ENCODE peak calls at places on chromosome 15, in four cellular contexts. One of them, this sample, is unnamed.

GRCh38 chr15:58039260-58040035 is 26.1 kb downstream of the ALDH1A2 start:
- DNase-seq in lower leg skin: no peak
- DNase-seq in EL: no peak
- DNase-seq in stomach: no peak
- DNase-seq in this sample: no peak

GRCh38 chr15:50256188-50257041 is 9.1 kb downstream of the HDC start:
- DNase-seq in lower leg skin: no peak
- DNase-seq in EL: peak; percentile 77
- DNase-seq in stomach: no peak
- DNase-seq in this sample: peak; percentile 64

GRCh38 chr15:82570721-82571519 is 30.7 kb upstream of the RPS17 start:
- DNase-seq in lower leg skin: no peak
- DNase-seq in EL: peak; percentile 18
- DNase-seq in stomach: no peak
- DNase-seq in this sample: no peak

GRCh38 chr15:63251701-63252100 is 25.7 kb upstream of the APH1B start:
- DNase-seq in lower leg skin: no peak
- DNase-seq in EL: no peak
- DNase-seq in stomach: no peak
- DNase-seq in this sample: no peak

GRCh38 chr15:64861331-64861730 is 19.6 kb downstream of the PLEKHO2 start:
- DNase-seq in lower leg skin: no peak
- DNase-seq in EL: no peak
- DNase-seq in stomach: no peak
- DNase-seq in this sample: no peak

GRCh38 chr15:72227192-72227586 is 3.8 kb downstream of the PKM start:
- DNase-seq in lower leg skin: no peak
- DNase-seq in EL: peak; percentile 87
- DNase-seq in stomach: no peak
- DNase-seq in this sample: no peak

GRCh38 chr15:98554272-98555172 is 93.8 kb upstream of the IGF1R start:
- DNase-seq in lower leg skin: no peak
- DNase-seq in EL: no peak
- DNase-seq in stomach: no peak
- DNase-seq in this sample: no peak

GRCh38 chr15:68710536-68710935 is 110.2 kb downstream of the ANP32A start:
- DNase-seq in lower leg skin: no peak
- DNase-seq in EL: no peak
- DNase-seq in stomach: no peak
- DNase-seq in this sample: no peak

GRCh38 chr15:74008901-74009300 is 14.4 kb downstream of the PML start:
- DNase-seq in lower leg skin: peak; percentile 56
- DNase-seq in EL: no peak
- DNase-seq in stomach: no peak
- DNase-seq in this sample: no peak

GRCh38 chr15:53446376-53446775 is 313.1 kb downstream of the WDR72 start:
- DNase-seq in lower leg skin: no peak
- DNase-seq in EL: no peak
- DNase-seq in stomach: peak; percentile 34
- DNase-seq in this sample: no peak

GRCh38 chr15:40343512-40343911 is 2.8 kb upstream of the CCDC9B start:
- DNase-seq in lower leg skin: no peak
- DNase-seq in EL: peak; percentile 98
- DNase-seq in stomach: no peak
- DNase-seq in this sample: no peak

GRCh38 chr15:91857772-91858171 is 4.3 kb downstream of the SLCO3A1 start:
- DNase-seq in lower leg skin: no peak
- DNase-seq in EL: no peak
- DNase-seq in stomach: no peak
- DNase-seq in this sample: no peak

GRCh38 chr15:74867562-74868458 is 5.4 kb downstream of the SCAMP2 start:
- DNase-seq in lower leg skin: no peak
- DNase-seq in EL: no peak
- DNase-seq in stomach: peak; percentile 52
- DNase-seq in this sample: no peak

GRCh38 chr15:73873889-73874511 is 636 bp downstream of the TBC1D21 start:
- DNase-seq in lower leg skin: no peak
- DNase-seq in EL: peak; percentile 53
- DNase-seq in stomach: peak; percentile 52
- DNase-seq in this sample: no peak

GRCh38 chr15:63094495-63094931 is 27.1 kb upstream of the LACTB start:
- DNase-seq in lower leg skin: peak; percentile 14
- DNase-seq in EL: peak; percentile 84
- DNase-seq in stomach: no peak
- DNase-seq in this sample: no peak

GRCh38 chr15:87722941-87723691 is 533.4 kb downstream of the NTRK3 start:
- DNase-seq in lower leg skin: peak; percentile 67
- DNase-seq in EL: no peak
- DNase-seq in stomach: no peak
- DNase-seq in this sample: no peak

GRCh38 chr15:101489633-101490407 is at the start of gene PCSK6:
- DNase-seq in lower leg skin: peak; percentile 83
- DNase-seq in EL: no peak
- DNase-seq in stomach: peak; percentile 51
- DNase-seq in this sample: no peak

GRCh38 chr15:90891346-90891949 is 7.1 kb downstream of the FES start:
- DNase-seq in lower leg skin: no peak
- DNase-seq in EL: no peak
- DNase-seq in stomach: no peak
- DNase-seq in this sample: no peak

GRCh38 chr15:66477011-66477410 is 20.6 kb downstream of the SNAPC5 start:
- DNase-seq in lower leg skin: peak; percentile 74
- DNase-seq in EL: no peak
- DNase-seq in stomach: no peak
- DNase-seq in this sample: no peak

GRCh38 chr15:39235084-39235795 is 345.6 kb upstream of the THBS1 start:
- DNase-seq in lower leg skin: no peak
- DNase-seq in EL: peak; percentile 63
- DNase-seq in stomach: no peak
- DNase-seq in this sample: no peak

GRCh38 chr15:58378241-58379085 is 53.3 kb upstream of the LIPC start:
- DNase-seq in lower leg skin: no peak
- DNase-seq in EL: peak; percentile 28
- DNase-seq in stomach: no peak
- DNase-seq in this sample: peak; percentile 79

GRCh38 chr15:67104453-67104852 is 39.1 kb downstream of the SMAD3 start:
- DNase-seq in lower leg skin: no peak
- DNase-seq in EL: no peak
- DNase-seq in stomach: no peak
- DNase-seq in this sample: no peak

GRCh38 chr15:99929266-99929665 is 196.0 kb upstream of the LYSMD4 start:
- DNase-seq in lower leg skin: no peak
- DNase-seq in EL: no peak
- DNase-seq in stomach: no peak
- DNase-seq in this sample: peak; percentile 42

GRCh38 chr15:57697588-57697987 is 8.9 kb upstream of the POLR2M start:
- DNase-seq in lower leg skin: no peak
- DNase-seq in EL: peak; percentile 80
- DNase-seq in stomach: no peak
- DNase-seq in this sample: no peak

GRCh38 chr15:95363636-95364035 is 966.9 kb upstream of the NR2F2 start:
- DNase-seq in lower leg skin: no peak
- DNase-seq in EL: no peak
- DNase-seq in stomach: no peak
- DNase-seq in this sample: no peak

GRCh38 chr15:66298803-66299251 is 5.5 kb downstream of the DIS3L start:
- DNase-seq in lower leg skin: peak; percentile 17
- DNase-seq in EL: peak; percentile 6
- DNase-seq in stomach: no peak
- DNase-seq in this sample: no peak

GRCh38 chr15:68586274-68586961 is 7.6 kb downstream of the CORO2B start:
- DNase-seq in lower leg skin: no peak
- DNase-seq in EL: peak; percentile 92
- DNase-seq in stomach: no peak
- DNase-seq in this sample: no peak